ENCODE peak calls at places on chromosomes 16 and 17, in eight cellular contexts. Z, N, X, D, V, O, L and R are unnamed samples. For H3K4me1, the result is how much of the 10 kb centered on the place peaks cover.

GRCh38 chr16:55842369-55843104 is 9.6 kb upstream of the CES1 start:
- DNase-seq in O (no peak), N (no peak), D (peak), X (peak), V (no peak), L (peak), Z (peak), R (no peak)

GRCh38 chr17:79137015-79137770 is 62.6 kb downstream of the ENGASE start:
- DNase-seq in N (no peak), V (no peak), O (no peak), X (no peak), L (no peak), D (no peak), Z (no peak), R (no peak)

GRCh38 chr17:38415250-38416194 is 12.7 kb upstream of the ARHGAP23 start:
- DNase-seq in X (peak), V (no peak), D (no peak), Z (no peak), O (peak), L (no peak), N (peak), R (no peak)

GRCh38 chr16:3819741-3820724 is 60.5 kb downstream of the CREBBP start:
- DNase-seq in O (no peak), D (peak), Z (peak), V (no peak), N (peak), L (peak), X (no peak), R (no peak)

GRCh38 chr17:65633146-65633881 is 71.9 kb upstream of the AXIN2 start:
- DNase-seq in X (no peak), Z (no peak), L (no peak), V (no peak), N (no peak), O (no peak), D (no peak), R (no peak)

GRCh38 chr16:87298857-87299465 is 18.2 kb downstream of the C16orf95 start:
- DNase-seq in X (no peak), O (no peak), D (no peak), Z (no peak), N (no peak), L (no peak), V (no peak), R (no peak)

GRCh38 chr17:80025140-80025539 is 10.5 kb downstream of the TBC1D16 start:
- DNase-seq in X (no peak), Z (no peak), L (no peak), V (no peak), N (peak), O (peak), D (peak), R (peak)

GRCh38 chr16:77946834-77947233 is 75.5 kb upstream of the CLEC3A start:
- DNase-seq in L (no peak), Z (peak), N (no peak), O (no peak), V (no peak), D (no peak), X (no peak), R (no peak)

GRCh38 chr16:88940196-88941050 is 36.6 kb downstream of the CBFA2T3 start:
- DNase-seq in N (no peak), X (no peak), O (peak), Z (no peak), L (no peak), D (peak), V (no peak), R (no peak)

GRCh38 chr16:9500872-9501271 is 409.4 kb downstream of the HAPSTR1 start:
- DNase-seq in N (no peak), V (no peak), X (no peak), D (no peak), O (no peak), Z (no peak), L (no peak), R (no peak)

GRCh38 chr16:19005561-19006445 is 22.1 kb downstream of the TMC7 start:
- DNase-seq in L (peak), O (peak), X (no peak), N (peak), V (peak), Z (peak), D (no peak), R (no peak)

GRCh38 chr16:88941933-88942909 is 34.8 kb downstream of the CBFA2T3 start:
- DNase-seq in N (peak), Z (no peak), O (peak), L (no peak), D (peak), X (peak), V (no peak), R (no peak)

GRCh38 chr17:9356488-9356911 is 219.1 kb downstream of the STX8 start:
- DNase-seq in N (no peak), D (peak), V (no peak), O (no peak), X (peak), Z (no peak), L (no peak), R (no peak)

GRCh38 chr16:87806608-87807546 is 41.1 kb upstream of the KLHDC4 start:
- DNase-seq in V (no peak), X (peak), O (peak), Z (peak), L (peak), D (no peak), N (peak), R (no peak)

GRCh38 chr17:36857698-36858097 is 79.6 kb upstream of the LHX1 start:
- DNase-seq in O (no peak), D (no peak), L (no peak), X (no peak), V (no peak), N (no peak), Z (no peak), R (no peak)

GRCh38 chr17:80106176-80106575 is 4.8 kb downstream of the GAA start:
- DNase-seq in O (no peak), Z (no peak), L (no peak), N (no peak), V (no peak), X (no peak), D (no peak), R (no peak)

GRCh38 chr16:85136705-85137322 is 24.5 kb upstream of the CIBAR2 start:
- DNase-seq in L (no peak), D (no peak), X (no peak), N (peak), O (no peak), V (no peak), Z (no peak), R (peak)

GRCh38 chr17:38429476-38430100 is 1.3 kb downstream of the ARHGAP23 start:
- DNase-seq in Z (no peak), L (no peak), D (no peak), X (no peak), N (no peak), V (no peak), O (no peak), R (no peak)

GRCh38 chr17:54932711-54933110 is 32.1 kb downstream of the TOM1L1 start:
- DNase-seq in L (no peak), N (no peak), V (no peak), D (no peak), O (no peak), Z (no peak), X (no peak), R (no peak)

GRCh38 chr17:65191805-65192740 is 54.9 kb downstream of the RGS9 start:
- DNase-seq in N (no peak), O (no peak), X (no peak), Z (peak), L (peak), D (no peak), V (no peak), R (no peak)

GRCh38 chr16:54875443-54875842 is 55.2 kb upstream of the IRX5 start:
- DNase-seq in Z (no peak), X (no peak), N (no peak), L (no peak), D (no peak), O (no peak), V (no peak), R (no peak)

GRCh38 chr16:31700530-31701388 is 172.8 kb upstream of the ZNF267 start:
- DNase-seq in X (peak), D (peak), Z (peak), L (peak), V (peak), O (no peak), N (peak), R (peak)

GRCh38 chr17:76405967-76406647 is 21.7 kb downstream of the SPHK1 start:
- DNase-seq in N (peak), L (no peak), D (peak), X (peak), O (no peak), Z (no peak), V (no peak), R (peak)

GRCh38 chr16:75267631-75268264 is 16.3 kb upstream of the BCAR1 start:
- DNase-seq in L (peak), O (no peak), N (peak), X (no peak), D (peak), Z (peak), V (no peak), R (peak)

GRCh38 chr17:59335685-59336084 is 4.2 kb downstream of the YPEL2 start:
- DNase-seq in O (no peak), L (no peak), D (no peak), N (no peak), V (no peak), X (no peak), Z (no peak), R (no peak)

GRCh38 chr16:85613609-85614337 is 651 bp downstream of the GSE1 start:
- DNase-seq in O (peak), N (peak), V (peak), Z (peak), D (peak), L (no peak), X (peak), R (peak)

GRCh38 chr16:86462334-86463084 is 47.8 kb upstream of the FOXF1 start:
- DNase-seq in L (no peak), Z (peak), X (no peak), V (no peak), O (no peak), N (peak), D (no peak), R (no peak)

GRCh38 chr17:32124985-32125847 is 17.1 kb upstream of the RHOT1 start:
- DNase-seq in L (no peak), D (no peak), Z (no peak), O (no peak), V (no peak), N (no peak), X (no peak), R (no peak)

GRCh38 chr17:17320188-17320910 is 17.2 kb downstream of the NT5M start:
- DNase-seq in V (no peak), N (no peak), L (no peak), O (no peak), Z (no peak), X (no peak), D (no peak), R (no peak)

GRCh38 chr17:39543669-39544068 is 64.1 kb downstream of the NEUROD2 start:
- DNase-seq in V (no peak), N (no peak), X (no peak), Z (no peak), O (no peak), L (no peak), D (no peak), R (no peak)
- TF ChIP-seq CTCF in V (no peak), N (no peak), X (no peak), Z (no peak), O (no peak), L (no peak), D (no peak), R (no peak)

GRCh38 chr17:7839199-7839889 is 5.3 kb downstream of the KDM6B start:
- DNase-seq in X (peak), O (no peak), N (peak), L (no peak), V (no peak), D (no peak), Z (no peak), R (no peak)
- H3K4me1 ChIP-seq in X (under half), O (under half), N (under half), L (half or more), V (under half), D (under half), Z (under half), R (under half)

DNA sequence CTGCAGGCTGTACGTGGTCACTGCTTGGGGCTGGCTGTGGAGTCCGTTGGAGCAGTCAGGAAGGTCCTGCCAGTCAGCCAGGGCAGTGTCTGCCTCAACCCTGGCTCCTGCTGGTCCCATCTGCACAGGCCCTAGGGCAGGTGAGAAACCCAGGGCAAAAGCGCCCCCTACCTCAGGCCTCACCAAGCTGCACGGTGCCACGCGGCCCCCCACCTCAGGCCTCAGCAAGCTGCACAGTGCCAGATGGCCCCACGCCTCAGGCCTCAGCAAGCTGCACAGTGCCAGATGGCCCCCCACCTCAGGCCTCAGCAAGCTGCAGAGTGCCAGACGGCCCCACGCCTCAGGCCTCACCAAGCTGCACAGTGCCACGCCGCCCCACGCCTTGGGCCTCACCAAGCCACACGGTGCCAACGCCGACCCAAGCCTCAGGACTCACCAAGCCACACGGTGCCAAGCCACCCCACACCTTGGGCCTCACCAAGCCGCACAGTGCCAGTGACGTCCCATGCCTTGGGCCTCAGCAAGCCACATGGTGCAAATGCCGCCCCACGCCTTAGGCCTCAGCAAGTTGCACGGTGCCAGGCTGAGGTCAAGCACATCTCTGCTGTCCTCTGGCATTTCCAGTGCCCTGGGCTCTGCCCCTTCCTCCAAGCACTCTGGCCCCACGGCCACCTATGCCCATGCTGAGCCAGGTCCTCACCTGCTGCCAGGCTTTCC is 5.5 kb downstream of the TMEM204 start:
- DNase-seq in D (peak), Z (no peak), X (peak), L (no peak), V (no peak), N (no peak), O (peak), R (no peak)
- TF ChIP-seq CTCF in D (no peak), Z (no peak), X (peak), L (no peak), V (no peak), N (no peak), O (peak), R (no peak)

DNA sequence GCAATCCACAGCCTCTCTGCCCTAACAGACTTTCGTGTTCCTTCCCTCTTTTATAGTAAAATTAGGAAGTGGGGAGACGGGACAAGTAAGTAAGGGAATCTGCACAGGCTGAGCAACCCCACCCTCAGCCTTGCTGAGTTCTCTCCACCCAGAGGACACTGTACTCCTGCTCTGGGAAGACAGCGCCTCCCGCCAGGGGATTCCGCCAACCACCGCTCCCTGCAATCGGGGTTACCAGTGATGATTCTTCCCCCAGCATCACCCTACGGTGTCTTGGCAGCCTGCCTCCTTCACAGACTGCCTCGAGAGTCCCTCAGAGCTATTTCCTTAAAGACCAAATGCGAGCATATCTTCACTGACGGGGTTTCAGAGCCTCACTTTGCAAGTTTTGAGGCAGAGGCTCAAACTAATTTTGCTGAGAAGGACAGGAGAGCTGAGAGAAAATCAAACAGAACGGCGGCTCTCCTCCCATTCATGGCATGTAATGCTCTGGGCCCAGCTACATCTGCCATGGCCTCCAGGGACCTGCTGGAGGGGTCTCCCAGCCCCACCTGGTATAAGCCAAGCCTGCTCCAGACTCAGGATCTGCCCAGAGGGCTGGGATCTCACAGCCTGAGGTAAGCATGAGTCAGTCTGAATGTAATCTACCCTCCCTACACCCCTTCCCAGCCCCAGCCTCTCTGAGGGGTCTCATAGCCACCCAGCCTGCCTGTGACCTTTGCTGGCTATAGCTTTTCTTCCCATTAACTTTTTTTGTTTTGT is 22.7 kb upstream of the ASGR2 start:
- DNase-seq in O (no peak), V (no peak), D (no peak), N (peak), Z (no peak), L (no peak), X (no peak), R (no peak)
- H3K4me1 ChIP-seq in O (under half), V (under half), D (under half), N (under half), Z (under half), L (under half), X (under half), R (under half)

GRCh38 chr17:42016952-42017865 is at the start of gene DNAJC7:
- DNase-seq in N (peak), O (peak), D (peak), Z (peak), L (peak), V (peak), X (peak), R (peak)
- TF ChIP-seq CTCF in N (no peak), O (no peak), D (no peak), Z (no peak), L (no peak), V (peak), X (peak), R (no peak)

DNA sequence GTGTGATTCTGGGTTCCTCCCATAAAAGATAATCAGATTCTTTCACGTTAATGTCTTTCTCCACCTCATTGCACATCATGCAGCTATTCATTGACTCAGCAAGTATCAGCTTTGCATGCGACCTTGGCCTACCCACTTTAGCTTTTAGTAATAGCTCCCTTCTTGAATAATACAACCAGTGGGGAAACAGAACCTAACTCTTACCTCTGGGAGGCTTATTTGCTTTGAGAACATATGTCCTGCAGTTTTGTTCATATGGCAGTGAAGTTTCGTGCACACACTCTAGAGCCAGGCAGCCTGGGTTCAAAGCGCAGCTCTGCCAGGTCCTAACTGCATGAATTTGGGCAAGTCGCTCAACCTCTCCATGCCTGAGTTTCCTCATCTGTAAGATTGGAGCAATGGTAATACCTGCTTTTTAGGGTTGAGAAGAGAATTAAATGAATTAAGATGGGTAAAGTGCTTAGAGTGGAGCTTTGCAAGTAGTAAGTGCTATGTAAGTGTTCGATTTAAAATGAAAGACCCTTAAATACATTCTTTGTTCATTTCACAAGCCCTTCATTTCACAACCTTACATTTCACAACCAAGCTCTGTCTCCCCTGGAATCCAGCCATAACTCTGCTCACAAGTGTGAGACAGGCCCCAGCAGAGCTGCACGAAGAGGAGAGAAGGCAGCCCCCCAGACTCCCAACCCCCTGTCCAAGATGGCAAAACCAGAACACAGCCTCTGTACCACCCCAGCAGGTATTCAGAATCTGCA is 29.3 kb downstream of the MAPT start:
- DNase-seq in L (no peak), D (no peak), Z (no peak), N (no peak), X (no peak), O (no peak), V (no peak), R (no peak)
- H3K4me1 ChIP-seq in L (under half), D (under half), Z (under half), N (under half), X (under half), O (under half), V (under half), R (half or more)

GRCh38 chr16:318628-319027 is 33.9 kb downstream of the AXIN1 start:
- DNase-seq in N (no peak), Z (no peak), L (no peak), V (no peak), O (peak), D (peak), X (no peak), R (no peak)
- TF ChIP-seq CTCF in N (no peak), Z (no peak), L (peak), V (no peak), O (peak), D (no peak), X (peak), R (no peak)

DNA sequence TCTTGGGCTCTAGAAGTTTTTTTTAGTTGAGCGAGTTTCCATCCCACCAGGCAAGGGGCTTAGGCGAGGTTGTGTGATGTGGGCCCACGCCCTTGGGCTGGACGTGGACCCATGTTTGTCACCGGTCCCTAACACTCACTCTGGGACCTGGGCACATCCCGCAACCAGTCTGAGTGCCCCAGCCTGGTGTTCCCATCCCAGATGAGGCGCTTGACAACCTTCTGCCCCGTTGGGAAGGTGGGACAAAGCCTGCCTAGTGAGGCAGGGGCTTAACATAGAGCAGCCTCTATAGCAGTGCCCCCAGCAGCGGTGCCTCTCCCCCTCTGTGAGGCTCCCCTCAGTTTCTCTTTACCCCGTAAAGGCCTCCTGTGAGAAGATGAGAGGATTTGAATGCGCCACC is 22.5 kb downstream of the CMIP start:
- DNase-seq in Z (no peak), O (no peak), X (no peak), N (no peak), D (no peak), L (no peak), V (no peak), R (no peak)
- H3K4me1 ChIP-seq in Z (under half), O (under half), X (under half), N (under half), D (under half), L (under half), V (under half), R (under half)

GRCh38 chr17:49447603-49448325 is 33.1 kb upstream of the PHB1 start:
- DNase-seq in X (no peak), L (no peak), V (no peak), O (no peak), N (no peak), D (no peak), Z (no peak), R (no peak)
- TF ChIP-seq CTCF in X (no peak), L (no peak), V (no peak), O (peak), N (no peak), D (no peak), Z (no peak), R (no peak)

GRCh38 chr16:26396511-26397235 is 670.1 kb upstream of the C16orf82 start:
- DNase-seq in Z (no peak), O (no peak), X (no peak), L (no peak), D (peak), N (no peak), V (no peak), R (no peak)

GRCh38 chr16:26395700-26396099 is 671.0 kb upstream of the C16orf82 start:
- DNase-seq in D (no peak), V (no peak), X (no peak), L (no peak), N (no peak), O (no peak), Z (no peak), R (no peak)

GRCh38 chr16:26394409-26394808 is 672.3 kb upstream of the C16orf82 start:
- DNase-seq in X (no peak), L (no peak), D (no peak), N (no peak), O (no peak), Z (no peak), V (no peak), R (no peak)

GRCh38 chr16:26391833-26392232 is 674.9 kb upstream of the C16orf82 start:
- DNase-seq in L (no peak), D (no peak), Z (no peak), X (peak), V (no peak), O (no peak), N (no peak), R (no peak)
- H3K4me1 ChIP-seq in L (under half), D (under half), Z (under half), X (under half), V (under half), O (under half), N (under half), R (under half)